ENCODE peak calls at places on chromosomes 4 and X, in six cellular contexts. E, U, B, C, N and R are unnamed samples.

GRCh38 chr4:157204634-157205244 is 15.8 kb upstream of the GRIA2 start:
- DNase-seq in B (peak), U (no peak), E (no peak), C (peak), N (peak), R (no peak)

GRCh38 chr4:102734591-102735385 is 26.0 kb downstream of the MANBA start:
- DNase-seq in E (no peak), N (no peak), U (no peak), C (peak), B (no peak), R (no peak)

GRCh38 chr4:107913283-107913899 is 18.0 kb upstream of the CYP2U1 start:
- DNase-seq in C (peak), N (peak), U (no peak), B (peak), E (no peak), R (peak)

GRCh38 chr4:128793859-128794667 is 15.4 kb upstream of the JADE1 start:
- DNase-seq in N (no peak), E (no peak), C (peak), B (no peak), U (no peak), R (no peak)

GRCh38 chr4:69731826-69732225 is 28.6 kb downstream of the SULT1B1 start:
- DNase-seq in N (no peak), B (no peak), E (no peak), C (no peak), U (no peak), R (no peak)

GRCh38 chrX:136667446-136668168 is 19.6 kb downstream of the CD40LG start:
- DNase-seq in E (no peak), B (no peak), U (no peak), N (no peak), C (no peak), R (no peak)

GRCh38 chr4:158778065-158778711 is 9.4 kb downstream of the FNIP2 start:
- DNase-seq in E (no peak), C (no peak), B (no peak), U (no peak), N (no peak), R (no peak)

GRCh38 chr4:182478475-182478874 is 235.3 kb downstream of the TENM3 start:
- DNase-seq in N (peak), B (peak), E (no peak), C (peak), U (no peak), R (no peak)

GRCh38 chr4:168183717-168184571 is 91.6 kb downstream of the ANXA10 start:
- DNase-seq in C (peak), U (no peak), N (peak), B (peak), E (no peak), R (peak)

GRCh38 chrX:72620550-72621145 is 48.0 kb upstream of the HDAC8 start:
- DNase-seq in N (peak), U (peak), B (peak), C (peak), E (peak), R (no peak)

GRCh38 chrX:72114306-72114705 is 17.4 kb downstream of the RTL5 start:
- DNase-seq in C (no peak), N (no peak), E (no peak), B (no peak), U (no peak), R (no peak)

GRCh38 chr4:56653461-56654237 is 27.4 kb downstream of the HOPX start:
- DNase-seq in E (no peak), C (no peak), B (no peak), N (no peak), U (no peak), R (no peak)

GRCh38 chr4:156193800-156194199 is 240.1 kb upstream of the CTSO start:
- DNase-seq in B (no peak), U (peak), C (peak), E (no peak), N (no peak), R (peak)

GRCh38 chr4:16544251-16544721 is 318.0 kb upstream of the TAPT1 start:
- DNase-seq in B (no peak), N (no peak), C (no peak), U (no peak), E (no peak), R (no peak)

GRCh38 chr4:152606800-152607577 is 71.1 kb upstream of the FBXW7 start:
- DNase-seq in B (no peak), C (no peak), E (no peak), N (no peak), U (no peak), R (no peak)

GRCh38 chr4:2135083-2135482 is 76.0 kb downstream of the NAT8L start:
- DNase-seq in N (no peak), U (no peak), E (no peak), B (no peak), C (peak), R (no peak)

GRCh38 chrX:109856974-109857373 is 123.9 kb upstream of the ACSL4 start:
- DNase-seq in N (peak), B (no peak), E (no peak), C (peak), U (no peak), R (no peak)

GRCh38 chrX:38233891-38234807 is 13.5 kb upstream of the SRPX start:
- DNase-seq in B (peak), C (peak), N (no peak), E (no peak), U (no peak), R (no peak)